ENCODE peak calls at places on chromosomes 12 and 14, in five cellular contexts. G is CD8-positive, alpha-beta T cell; V is esophagus squamous epithelium; I is ovary; N is Karpas-422. A is an unnamed sample. For H3K4me1, the result is how much of the 10 kb centered on the place peaks cover.

GRCh38 chr12:6774557-6775062 is 2.3 kb downstream of the LAG3 start:
- DNase-seq in V (no peak), N (no peak), G (peak), I (no peak), A (no peak)

GRCh38 chr12:32776258-32776657 is 20.6 kb upstream of the YARS2 start:
- DNase-seq in V (no peak), G (no peak), I (no peak), N (no peak), A (no peak)

GRCh38 chr12:68831272-68831671 is 23.3 kb downstream of the MDM2 start:
- DNase-seq in I (no peak), G (no peak), N (no peak), V (no peak), A (no peak)

GRCh38 chr12:57135939-57136338 is 7.7 kb downstream of the LRP1 start:
- DNase-seq in V (no peak), G (no peak), N (no peak), I (peak), A (no peak)

GRCh38 chr14:56394826-56395543 is 184.6 kb upstream of the TMEM260 start:
- DNase-seq in G (no peak), N (no peak), V (no peak), I (no peak), A (no peak)

GRCh38 chr12:51240971-51241370 is 2.3 kb downstream of the DAZAP2 start:
- DNase-seq in I (no peak), N (no peak), V (no peak), G (no peak), A (no peak)

GRCh38 chr14:63524537-63525155 is 18.5 kb downstream of the PPP2R5E start:
- DNase-seq in V (no peak), G (peak), N (no peak), I (no peak), A (no peak)

GRCh38 chr12:49276304-49277290 is 11.7 kb downstream of the TUBA1C start:
- DNase-seq in I (no peak), G (no peak), N (no peak), V (no peak), A (no peak)

GRCh38 chr12:113407931-113408585 is 4.4 kb upstream of the SDS start:
- DNase-seq in I (peak), V (no peak), G (no peak), N (no peak), A (no peak)

GRCh38 chr12:10131101-10131632 is 1.2 kb upstream of the CLEC7A start:
- DNase-seq in I (no peak), G (no peak), N (no peak), V (no peak), A (no peak)

GRCh38 chr12:92041742-92042141 is 103.9 kb downstream of the BTG1 start:
- DNase-seq in G (peak), I (no peak), V (no peak), N (no peak), A (no peak)

GRCh38 chr14:39469094-39469710 is 37.0 kb upstream of the FBXO33 start:
- DNase-seq in V (no peak), G (peak), I (no peak), N (peak), A (peak)

GRCh38 chr12:48768736-48769135 is 20.2 kb downstream of the ADCY6 start:
- DNase-seq in G (no peak), V (no peak), N (no peak), I (no peak), A (no peak)

GRCh38 chr12:11228268-11228879 is 41.1 kb downstream of the PRB3 start:
- DNase-seq in G (no peak), I (no peak), N (peak), V (no peak), A (peak)

GRCh38 chr12:116123511-116124258 is 153.8 kb downstream of the MED13L start:
- DNase-seq in I (no peak), G (no peak), N (no peak), V (no peak), A (no peak)

GRCh38 chr12:130876297-130876696 is 4.4 kb downstream of the RAN start:
- DNase-seq in I (no peak), G (no peak), N (peak), V (no peak), A (no peak)

GRCh38 chr14:60656755-60657608 is 7.7 kb upstream of the SIX1 start:
- DNase-seq in I (peak), N (peak), G (no peak), V (no peak), A (no peak)

GRCh38 chr12:43004908-43005307 is 415.4 kb upstream of the PRICKLE1 start:
- DNase-seq in N (no peak), I (no peak), G (no peak), V (no peak), A (no peak)

GRCh38 chr14:104282332-104283196 is 144.2 kb downstream of the KIF26A start:
- DNase-seq in N (no peak), V (no peak), I (peak), G (no peak), A (no peak)

GRCh38 chr14:60287452-60287851 is 38.4 kb downstream of the PPM1A start:
- DNase-seq in V (no peak), N (no peak), G (no peak), I (no peak), A (no peak)

GRCh38 chr12:116547955-116548471 is 11.2 kb upstream of the MAP1LC3B2 start:
- DNase-seq in V (no peak), G (no peak), N (no peak), I (no peak), A (no peak)

GRCh38 chr12:55937956-55938355 is 7.0 kb downstream of the DGKA start:
- DNase-seq in I (no peak), G (no peak), V (no peak), N (no peak), A (no peak)

GRCh38 chr14:25537846-25538455 is 488.0 kb upstream of the STXBP6 start:
- DNase-seq in N (peak), V (no peak), G (no peak), I (no peak), A (no peak)

GRCh38 chr12:67077617-67078016 is 191.5 kb upstream of the CAND1 start:
- DNase-seq in G (no peak), V (no peak), I (no peak), N (no peak), A (no peak)

GRCh38 chr14:94562941-94563883 is 2.0 kb downstream of the SERPINA4 start:
- DNase-seq in N (no peak), G (no peak), I (peak), V (no peak), A (no peak)

GRCh38 chr14:102058931-102059330 is 27.9 kb downstream of the HSP90AA1 start:
- DNase-seq in I (no peak), G (no peak), V (no peak), N (no peak), A (no peak)

GRCh38 chr14:57352771-57353170 is 37.6 kb upstream of the NAA30 start:
- DNase-seq in G (no peak), N (no peak), I (no peak), V (no peak), A (no peak)

GRCh38 chr12:131895640-131896079 is 1.2 kb downstream of the ULK1 start:
- DNase-seq in V (no peak), I (no peak), N (no peak), G (no peak), A (no peak)

GRCh38 chr12:131897276-131897675 is 2.9 kb downstream of the ULK1 start:
- DNase-seq in N (no peak), G (no peak), I (peak), V (no peak), A (no peak)

GRCh38 chr12:131896811-131897270 is 2.4 kb downstream of the ULK1 start:
- DNase-seq in G (no peak), V (no peak), I (no peak), N (no peak), A (no peak)

GRCh38 chr12:131894981-131895639 is 688 bp downstream of the ULK1 start:
- DNase-seq in V (no peak), N (no peak), G (peak), I (peak), A (no peak)

GRCh38 chr12:131896080-131896810 is 1.8 kb downstream of the ULK1 start:
- DNase-seq in G (peak), V (peak), I (peak), N (peak), A (peak)
- H3K4me1 ChIP-seq in G (under half), V (half or more), I (under half), N (under half), A (under half)

GRCh38 chr12:12282761-12283160 is 15.9 kb upstream of the LRP6 start:
- DNase-seq in I (no peak), V (no peak), G (no peak), N (no peak), A (no peak)
- H3K4me3 ChIP-seq in I (no peak), V (no peak), G (no peak), N (no peak), A (no peak)

GRCh38 chr12:2194571-2194970 is 141.8 kb downstream of the CACNA1C start:
- DNase-seq in V (no peak), N (no peak), G (no peak), I (no peak), A (no peak)

GRCh38 chr12:2192231-2192630 is 139.4 kb downstream of the CACNA1C start:
- DNase-seq in G (no peak), I (no peak), V (no peak), N (no peak), A (no peak)

GRCh38 chr12:2198088-2198501 is 145.3 kb downstream of the CACNA1C start:
- DNase-seq in V (no peak), N (no peak), G (no peak), I (no peak), A (peak)

GRCh38 chr12:2194060-2194459 is 141.3 kb downstream of the CACNA1C start:
- DNase-seq in V (no peak), I (no peak), G (no peak), N (no peak), A (no peak)

DNA sequence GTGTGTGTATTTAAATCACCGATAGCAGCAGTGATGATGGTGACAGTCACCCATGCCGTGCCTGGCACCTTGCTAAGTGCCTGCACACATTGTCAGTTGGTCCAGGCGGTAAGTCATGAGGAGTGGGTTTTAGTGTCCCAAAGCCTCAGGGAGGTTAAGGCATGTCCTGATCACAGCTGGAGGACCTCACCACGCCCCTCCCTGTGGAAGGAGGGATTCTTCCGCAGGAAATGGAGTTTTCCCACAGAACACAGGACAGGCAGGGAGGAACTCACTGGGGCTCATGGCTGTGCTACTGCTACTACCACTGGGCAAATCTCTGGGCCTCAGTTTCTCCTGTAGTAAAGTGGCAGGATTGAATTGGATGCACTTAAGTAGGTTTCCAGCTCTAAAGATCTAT is 142.3 kb downstream of the CACNA1C start:
- DNase-seq in V (no peak), N (no peak), G (no peak), I (no peak), A (no peak)
- H3K4me1 ChIP-seq in V (under half), N (under half), G (under half), I (under half), A (under half)

GRCh38 chr14:74286736-74287135 is 16.0 kb downstream of the ABCD4 start:
- DNase-seq in I (no peak), N (no peak), V (no peak), G (no peak), A (no peak)

GRCh38 chr14:74293621-74294020 is 9.1 kb downstream of the ABCD4 start:
- DNase-seq in V (no peak), N (no peak), I (no peak), G (no peak), A (no peak)

GRCh38 chr14:74290415-74290814 is 12.3 kb downstream of the ABCD4 start:
- DNase-seq in I (no peak), N (peak), G (no peak), V (no peak), A (no peak)

GRCh38 chr14:74292061-74292460 is 10.7 kb downstream of the ABCD4 start:
- DNase-seq in G (no peak), V (no peak), I (no peak), N (no peak), A (no peak)

GRCh38 chr14:74289801-74290200 is 12.9 kb downstream of the ABCD4 start:
- DNase-seq in I (no peak), N (no peak), V (no peak), G (no peak), A (no peak)
- H3K4me3 ChIP-seq in I (no peak), N (no peak), V (no peak), G (no peak), A (no peak)

GRCh38 chr12:127334324-127334723 is 932.6 kb upstream of the TMEM132C start:
- DNase-seq in N (no peak), G (no peak), I (no peak), V (no peak), A (no peak)

GRCh38 chr12:127327986-127328385 is 939.0 kb upstream of the TMEM132C start:
- DNase-seq in I (no peak), G (no peak), N (no peak), V (no peak), A (no peak)

GRCh38 chr12:127324681-127325080 is 942.3 kb upstream of the TMEM132C start:
- DNase-seq in N (no peak), I (no peak), V (no peak), G (no peak), A (no peak)

DNA sequence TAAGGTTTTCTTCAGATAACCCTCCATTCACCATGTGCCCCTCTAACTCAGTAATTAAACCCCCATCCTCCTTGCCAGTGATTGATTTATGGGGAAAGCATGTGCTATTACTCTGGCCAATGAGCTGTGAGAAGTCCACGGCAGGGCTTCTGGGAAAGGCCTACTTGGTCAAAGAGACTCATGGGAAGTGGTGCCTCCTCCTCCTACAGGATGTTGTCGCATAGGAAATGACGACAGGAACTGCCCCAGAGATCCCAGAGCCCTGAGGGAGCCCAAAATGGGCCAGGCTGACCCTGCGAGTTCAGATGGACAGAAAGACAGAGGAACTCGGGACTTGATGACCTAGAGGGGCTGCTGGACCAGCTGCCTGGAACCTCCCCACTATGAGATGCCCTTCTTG is 938.1 kb upstream of the TMEM132C start:
- DNase-seq in N (no peak), V (no peak), G (no peak), I (no peak), A (no peak)
- H3K4me1 ChIP-seq in N (under half), V (under half), G (under half), I (under half), A (under half)

GRCh38 chr12:646303-647038 is 16.8 kb downstream of the NINJ2 start:
- DNase-seq in G (no peak), I (peak), V (no peak), N (no peak), A (no peak)
- H3K4me3 ChIP-seq in G (no peak), I (no peak), V (no peak), N (no peak), A (no peak)

GRCh38 chr12:122082621-122083356 is 4.2 kb downstream of the MLXIP start:
- DNase-seq in V (no peak), N (no peak), G (no peak), I (no peak), A (no peak)
- H3K4me1 ChIP-seq in V (half or more), N (under half), G (half or more), I (under half), A (under half)

GRCh38 chr12:108696996-108697290 is 34.4 kb downstream of the CORO1C start:
- DNase-seq in G (no peak), I (no peak), V (no peak), N (no peak), A (no peak)
- H3K4me3 ChIP-seq in G (no peak), I (no peak), V (no peak), N (no peak), A (no peak)

A was measured in iPS DF 6.9.